ENCODE peak calls at places on chromosomes 11 and 22, in five cellular contexts. D is body of pancreas, N is heart right ventricle, H is NB4, Y is AG10803. L is an unnamed sample.
A peak's percentile ranks its signal among the peaks of the same experiment; 100 is the strongest.

GRCh38 chr11:17186932-17187692 is 20.7 kb downstream of the PIK3C2A start:
- DNase-seq in D (no peak), N (no peak), H (no peak), Y (no peak), L (no peak)

GRCh38 chr11:133907841-133908241 is 48.9 kb downstream of the IGSF9B start:
- DNase-seq in D (no peak), N (no peak), H (no peak), Y (no peak), L (no peak)

GRCh38 chr11:72483412-72484186 is 49.3 kb upstream of the CLPB start:
- DNase-seq in D (no peak), N (no peak), H (peak; percentile 76), Y (peak; percentile 43), L (no peak)

GRCh38 chr22:36467042-36467810 is 14.2 kb downstream of the TXN2 start:
- DNase-seq in D (peak; percentile 47), N (peak; percentile 80), H (peak; percentile 89), Y (peak; percentile 81), L (no peak)

GRCh38 chr11:56783448-56784041 is 35.0 kb upstream of the OR9G4 start:
- DNase-seq in D (no peak), N (no peak), H (peak; percentile 71), Y (peak; percentile 64), L (peak; percentile 90)

GRCh38 chr11:78220218-78221157 is 31.8 kb downstream of the USP35 start:
- DNase-seq in D (no peak), N (no peak), H (no peak), Y (no peak), L (no peak)

GRCh38 chr11:78040691-78041379 is 17.8 kb upstream of the KCTD14 start:
- DNase-seq in D (no peak), N (no peak), H (no peak), Y (no peak), L (peak; percentile 24)

GRCh38 chr22:35480143-35480542 is 60.5 kb upstream of the RASD2 start:
- DNase-seq in D (peak; percentile 42), N (peak; percentile 51), H (no peak), Y (peak; percentile 53), L (no peak)

GRCh38 chr11:123183391-123184099 is 11.5 kb downstream of the CLMP start:
- DNase-seq in D (no peak), N (no peak), H (no peak), Y (no peak), L (no peak)

GRCh38 chr22:42964994-42965699 is 49.8 kb downstream of the PACSIN2 start:
- DNase-seq in D (no peak), N (no peak), H (no peak), Y (peak; percentile 49), L (no peak)

GRCh38 chr11:10875430-10876021 is 17.7 kb upstream of the ZBED5 start:
- DNase-seq in D (no peak), N (no peak), H (no peak), Y (no peak), L (no peak)

GRCh38 chr11:132632641-132633124 is 899.6 kb downstream of the OPCML start:
- DNase-seq in D (no peak), N (no peak), H (no peak), Y (peak; percentile 99), L (no peak)

GRCh38 chr11:89583580-89583979 is 92.4 kb upstream of the NOX4 start:
- DNase-seq in D (no peak), N (no peak), H (no peak), Y (no peak), L (no peak)

GRCh38 chr11:68840661-68841653 is 759 bp downstream of the CPT1A start:
- DNase-seq in D (peak; percentile 76), N (peak; percentile 68), H (peak; percentile 77), Y (peak; percentile 34), L (peak; percentile 73)

GRCh38 chr22:31646186-31647019 is 15.6 kb downstream of the PISD start:
- DNase-seq in D (no peak), N (no peak), H (no peak), Y (peak; percentile 98), L (no peak)

GRCh38 chr11:118645066-118645715 is 34.3 kb downstream of the TREH start:
- DNase-seq in D (no peak), N (no peak), H (no peak), Y (no peak), L (no peak)

GRCh38 chr22:36237462-36238347 is 1.6 kb downstream of the APOL2 start:
- DNase-seq in D (no peak), N (no peak), H (no peak), Y (peak; percentile 21), L (no peak)

GRCh38 chr11:120188831-120189455 is 21.9 kb upstream of the OAF start:
- DNase-seq in D (no peak), N (no peak), H (no peak), Y (no peak), L (no peak)

GRCh38 chr11:115054541-115055538 is 376.5 kb downstream of the NXPE2 start:
- DNase-seq in D (no peak), N (peak; percentile 44), H (no peak), Y (no peak), L (no peak)

GRCh38 chr22:27032121-27032761 is 374.9 kb downstream of the MIAT start:
- DNase-seq in D (peak; percentile 46), N (peak; percentile 38), H (peak; percentile 7), Y (no peak), L (peak; percentile 87)

GRCh38 chr11:110000045-110000502 is 93.1 kb upstream of the ZC3H12C start:
- DNase-seq in D (no peak), N (no peak), H (peak; percentile 11), Y (peak; percentile 96), L (no peak)

GRCh38 chr22:29277927-29278326 is 9.9 kb downstream of the EWSR1 start:
- DNase-seq in D (peak; percentile 84), N (no peak), H (no peak), Y (no peak), L (no peak)

GRCh38 chr11:26263769-26264168 is 68.2 kb upstream of the ANO3 start:
- DNase-seq in D (no peak), N (no peak), H (no peak), Y (no peak), L (no peak)

GRCh38 chr11:56331861-56332491 is 13.9 kb upstream of the OR8K1 start:
- DNase-seq in D (no peak), N (peak; percentile 10), H (no peak), Y (no peak), L (peak; percentile 11)

GRCh38 chr11:10494636-10495463 is 39.8 kb downstream of the AMPD3 start:
- DNase-seq in D (no peak), N (no peak), H (no peak), Y (no peak), L (no peak)

GRCh38 chr11:59846556-59846955 is 1.3 kb upstream of the CBLIF start:
- DNase-seq in D (no peak), N (no peak), H (no peak), Y (no peak), L (no peak)

GRCh38 chr11:76579047-76579751 is 91.3 kb downstream of the LRRC32 start:
- DNase-seq in D (peak; percentile 37), N (peak; percentile 75), H (peak; percentile 26), Y (no peak), L (peak; percentile 55)

GRCh38 chr22:24059793-24060192 is 48.7 kb downstream of the CABIN1 start:
- DNase-seq in D (no peak), N (no peak), H (no peak), Y (no peak), L (no peak)

GRCh38 chr22:48841881-48842582 is 985.6 kb downstream of the BRD1 start:
- DNase-seq in D (no peak), N (no peak), H (no peak), Y (no peak), L (no peak)

GRCh38 chr11:9446230-9446629 is 14.6 kb upstream of the ZNF143 start:
- DNase-seq in D (no peak), N (no peak), H (no peak), Y (no peak), L (no peak)

DNA sequence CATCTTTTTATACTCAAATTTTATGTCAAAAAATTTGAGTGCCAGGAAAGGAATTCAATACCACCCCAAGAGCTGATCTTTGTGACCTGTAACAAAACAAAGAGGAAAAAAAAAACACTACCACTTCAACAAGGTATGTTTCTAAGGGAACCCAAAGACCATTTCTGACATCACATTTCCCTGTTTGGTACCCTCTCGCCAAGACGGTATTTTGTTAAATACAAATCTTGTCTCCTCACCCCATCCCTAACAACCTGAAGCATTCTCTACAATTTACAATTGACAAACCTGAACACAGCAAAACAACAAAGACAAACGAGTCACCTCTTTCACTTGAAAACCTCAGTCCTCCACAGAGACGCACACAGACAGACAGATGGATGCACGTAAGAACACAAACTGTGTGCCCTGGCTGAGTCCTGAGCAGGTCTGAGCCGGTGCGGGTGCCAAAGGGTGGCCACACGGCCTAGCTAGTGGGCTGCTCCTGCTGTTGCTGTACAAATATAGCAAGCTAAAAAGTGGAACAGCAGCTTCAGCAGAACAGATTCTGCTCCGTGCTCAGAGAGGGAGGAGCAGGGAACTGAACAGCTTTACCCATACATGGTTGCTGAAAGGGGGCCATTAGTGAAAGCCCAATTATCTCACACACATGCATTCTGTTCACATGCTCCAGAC is 28.6 kb downstream of the CELF1 start:
- DNase-seq in D (peak; percentile 29), N (peak; percentile 25), H (no peak), Y (no peak), L (no peak)
- H3K4me3 ChIP-seq in D (no peak overlapping the region), N (no peak overlapping the region), H (no peak overlapping the region), Y (no peak overlapping the region), L (peak overlapping the region; percentile 8)

GRCh38 chr22:40491990-40492631 is 121.7 kb downstream of the SGSM3 start:
- DNase-seq in D (no peak), N (no peak), H (peak; percentile 76), Y (peak; percentile 67), L (peak; percentile 30)
- H3K4me3 ChIP-seq in D (no peak overlapping the region), N (no peak overlapping the region), H (no peak overlapping the region), Y (no peak overlapping the region), L (no peak overlapping the region)

DNA sequence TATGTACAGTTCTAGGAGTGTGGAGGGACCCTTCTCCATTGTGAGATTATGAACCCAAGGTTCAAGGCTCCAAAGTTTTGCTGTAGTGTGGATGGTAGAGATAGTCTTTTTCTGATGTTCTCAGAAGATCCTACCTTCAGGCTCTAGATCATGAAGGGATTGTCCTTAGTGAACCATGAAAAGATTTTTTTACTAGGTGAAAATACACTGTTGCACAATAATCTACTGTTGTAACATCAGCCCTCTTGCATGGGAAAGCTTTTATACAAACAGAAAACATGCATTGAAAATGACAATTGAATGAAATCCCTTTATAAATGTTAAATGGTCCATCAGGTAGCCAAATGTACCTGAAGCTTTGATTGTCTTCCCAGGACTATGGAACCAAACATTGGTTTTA is 177.8 kb downstream of the FAM76B start:
- DNase-seq in D (no peak), N (no peak), H (no peak), Y (no peak), L (no peak)
- H3K4me3 ChIP-seq in D (no peak overlapping the region), N (no peak overlapping the region), H (no peak overlapping the region), Y (no peak overlapping the region), L (no peak overlapping the region)

GRCh38 chr11:3880724-3881123 is 25.3 kb downstream of the STIM1 start:
- DNase-seq in D (no peak), N (no peak), H (no peak), Y (peak; percentile 30), L (no peak)
- H3K4me3 ChIP-seq in D (no peak overlapping the region), N (no peak overlapping the region), H (no peak overlapping the region), Y (no peak overlapping the region), L (no peak overlapping the region)